ENCODE peak calls at places on chromosomes 11 and 22, in six cellular contexts. A is neural progenitor cell; O is CD4-positive, alpha-beta T cell; U is mammary epithelial cell; I is HFFc6; N is A549. B is an unnamed sample.

GRCh38 chr11:66317766-66318575 is 1.1 kb upstream of the CD248 start:
- DNase-seq in A (peak), O (peak), U (peak), I (peak), N (no peak), B (no peak)

GRCh38 chr22:49087163-49087562 is 740.5 kb downstream of the BRD1 start:
- DNase-seq in A (no peak), O (no peak), U (no peak), I (no peak), N (no peak), B (no peak)

GRCh38 chr11:120710354-120711187 is 199.0 kb downstream of the GRIK4 start:
- DNase-seq in A (peak), O (no peak), U (peak), I (peak), N (no peak), B (peak)

GRCh38 chr11:65719887-65720236 is 736 bp downstream of the RNASEH2C start:
- DNase-seq in A (no peak), O (no peak), U (peak), I (peak), N (no peak), B (no peak)

GRCh38 chr11:46347637-46348311 is 511 bp downstream of the DGKZ start:
- DNase-seq in A (no peak), O (no peak), U (no peak), I (no peak), N (no peak), B (no peak)

GRCh38 chr11:2799881-2800654 is 85.5 kb downstream of the CDKN1C start:
- DNase-seq in A (no peak), O (no peak), U (no peak), I (no peak), N (no peak), B (no peak)

GRCh38 chr11:118002541-118003019 is 16.4 kb downstream of the IL10RA start:
- DNase-seq in A (peak), O (no peak), U (no peak), I (no peak), N (no peak), B (no peak)

GRCh38 chr11:130404727-130405126 is 23.7 kb downstream of the ADAMTS8 start:
- DNase-seq in A (no peak), O (no peak), U (no peak), I (no peak), N (no peak), B (no peak)

GRCh38 chr22:39300198-39300830 is 19.1 kb downstream of the RPL3 start:
- DNase-seq in A (no peak), O (no peak), U (no peak), I (no peak), N (no peak), B (no peak)

GRCh38 chr11:116837231-116838091 is at the start of gene APOA1:
- DNase-seq in A (peak), O (no peak), U (no peak), I (no peak), N (no peak), B (peak)

GRCh38 chr11:8207080-8208000 is 38.5 kb upstream of the RIC3 start:
- DNase-seq in A (no peak), O (no peak), U (no peak), I (peak), N (no peak), B (no peak)

GRCh38 chr11:8206251-8207079 is 37.6 kb upstream of the RIC3 start:
- DNase-seq in A (peak), O (no peak), U (no peak), I (no peak), N (no peak), B (no peak)

GRCh38 chr11:8205566-8205965 is 36.7 kb upstream of the RIC3 start:
- DNase-seq in A (no peak), O (no peak), U (no peak), I (no peak), N (no peak), B (no peak)

GRCh38 chr11:8213390-8213789 is 44.6 kb upstream of the RIC3 start:
- DNase-seq in A (no peak), O (no peak), U (no peak), I (no peak), N (no peak), B (no peak)

DNA sequence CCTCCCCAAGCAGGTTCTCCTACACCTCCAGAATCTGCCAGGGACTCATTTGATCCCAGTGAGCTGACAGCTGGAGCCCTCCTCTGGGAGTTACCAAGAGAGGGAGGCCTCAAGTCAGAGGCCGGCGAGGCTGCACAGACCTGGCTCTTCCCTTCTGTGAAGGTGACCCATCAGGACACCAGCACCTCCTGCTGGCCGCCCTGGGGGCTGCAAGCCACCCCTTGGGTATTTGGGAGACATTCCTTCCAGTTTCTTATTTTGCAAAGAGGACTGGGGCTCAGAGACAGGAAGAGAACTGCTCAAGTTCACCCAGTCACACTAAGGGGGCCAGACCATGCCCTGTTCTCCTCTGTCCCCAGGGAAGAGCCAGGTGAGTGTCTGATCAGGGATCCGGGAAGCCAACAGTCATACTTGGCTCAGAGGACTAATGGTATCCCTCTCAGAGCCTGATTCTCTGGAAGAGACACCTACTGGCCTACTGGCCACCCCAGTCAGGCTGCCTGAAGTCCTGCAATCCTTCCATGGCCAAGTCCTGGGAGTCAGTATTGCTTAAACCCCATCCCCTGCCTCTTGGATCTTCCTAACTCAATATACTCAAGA is 40.5 kb upstream of the RIC3 start:
- DNase-seq in A (no peak), O (no peak), U (no peak), I (no peak), N (no peak), B (no peak)
- TF ChIP-seq CTCF in A (peak), O (no peak), U (peak), I (peak), N (peak), B (peak)

DNA sequence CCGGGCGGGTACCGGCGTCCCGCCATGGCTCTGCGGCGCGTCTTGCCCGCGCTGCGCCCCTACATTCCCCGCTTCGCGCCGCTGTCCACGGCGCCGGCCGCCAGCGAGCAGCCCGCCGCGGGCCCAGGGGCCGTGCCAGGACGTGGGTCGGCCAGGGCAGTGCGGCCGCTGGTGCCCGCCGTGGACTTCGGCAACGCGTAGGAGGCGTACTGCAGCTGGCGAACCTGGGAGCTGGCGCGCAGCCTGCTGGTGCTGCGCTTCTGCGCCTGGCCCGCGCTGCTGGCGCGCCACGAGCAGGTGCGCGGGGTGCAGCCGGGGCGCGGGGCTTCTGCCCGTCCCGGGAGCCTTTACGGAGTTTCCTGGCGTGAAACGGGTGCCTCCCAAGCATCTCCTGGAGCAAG is 20.1 kb downstream of the DGCR6L start:
- DNase-seq in A (no peak), O (peak), U (peak), I (no peak), N (no peak), B (no peak)
- TF ChIP-seq CTCF in A (no peak), O (no peak), U (no peak), I (no peak), N (no peak), B (no peak)

GRCh38 chr11:71079795-71080194 is 172.6 kb downstream of the SHANK2 start:
- DNase-seq in A (no peak), O (no peak), U (no peak), I (no peak), N (no peak), B (no peak)

GRCh38 chr11:71082454-71082853 is 169.9 kb downstream of the SHANK2 start:
- DNase-seq in A (no peak), O (no peak), U (no peak), I (no peak), N (no peak), B (no peak)

GRCh38 chr11:71078482-71078881 is 173.9 kb downstream of the SHANK2 start:
- DNase-seq in A (no peak), O (no peak), U (peak), I (no peak), N (peak), B (no peak)

GRCh38 chr11:71081704-71082230 is 170.6 kb downstream of the SHANK2 start:
- DNase-seq in A (no peak), O (no peak), U (no peak), I (no peak), N (no peak), B (no peak)

DNA sequence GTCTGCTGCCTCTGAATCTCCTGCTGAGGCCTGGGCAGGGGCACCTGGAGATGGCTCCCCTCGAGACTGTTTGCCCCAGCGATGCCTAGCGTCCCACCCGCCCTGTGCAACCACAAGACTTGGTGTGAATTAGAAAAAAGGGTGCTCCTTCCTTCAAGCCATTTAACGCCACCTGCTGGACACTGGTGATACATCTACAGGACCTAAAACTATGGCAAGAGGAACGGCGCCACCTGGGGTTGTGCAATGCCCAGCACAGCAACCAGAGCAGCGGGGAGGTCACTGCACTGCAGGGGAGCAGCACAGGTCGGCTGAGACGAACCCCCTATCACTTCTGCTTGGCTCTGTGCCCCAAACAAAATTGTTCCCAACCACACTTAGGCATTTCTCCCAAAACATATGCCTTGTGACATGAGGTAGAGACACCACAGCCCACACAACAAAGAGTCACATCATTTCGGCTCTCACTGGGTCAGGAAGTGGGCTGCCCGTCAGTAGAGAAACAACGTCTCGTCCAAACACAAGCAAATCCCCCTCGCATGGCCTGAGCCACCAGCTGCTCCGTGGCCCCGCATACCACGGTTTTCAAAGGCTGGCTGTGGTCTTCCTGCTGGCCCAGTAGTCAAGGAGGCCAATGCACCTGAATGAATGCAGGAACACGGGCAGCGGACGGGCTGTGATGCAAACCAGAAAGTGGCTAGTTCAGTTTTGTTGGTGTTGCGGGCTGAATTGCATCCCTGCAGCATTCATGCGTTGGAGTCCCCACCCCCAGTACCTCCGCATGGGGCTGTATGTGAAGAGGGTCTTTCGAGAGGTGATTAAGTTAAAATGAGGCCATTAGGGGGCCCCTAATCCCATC is 171.9 kb downstream of the SHANK2 start:
- DNase-seq in A (peak), O (no peak), U (peak), I (peak), N (peak), B (peak)
- TF ChIP-seq CTCF in A (peak), O (no peak), U (peak), I (peak), N (peak), B (peak)

DNA sequence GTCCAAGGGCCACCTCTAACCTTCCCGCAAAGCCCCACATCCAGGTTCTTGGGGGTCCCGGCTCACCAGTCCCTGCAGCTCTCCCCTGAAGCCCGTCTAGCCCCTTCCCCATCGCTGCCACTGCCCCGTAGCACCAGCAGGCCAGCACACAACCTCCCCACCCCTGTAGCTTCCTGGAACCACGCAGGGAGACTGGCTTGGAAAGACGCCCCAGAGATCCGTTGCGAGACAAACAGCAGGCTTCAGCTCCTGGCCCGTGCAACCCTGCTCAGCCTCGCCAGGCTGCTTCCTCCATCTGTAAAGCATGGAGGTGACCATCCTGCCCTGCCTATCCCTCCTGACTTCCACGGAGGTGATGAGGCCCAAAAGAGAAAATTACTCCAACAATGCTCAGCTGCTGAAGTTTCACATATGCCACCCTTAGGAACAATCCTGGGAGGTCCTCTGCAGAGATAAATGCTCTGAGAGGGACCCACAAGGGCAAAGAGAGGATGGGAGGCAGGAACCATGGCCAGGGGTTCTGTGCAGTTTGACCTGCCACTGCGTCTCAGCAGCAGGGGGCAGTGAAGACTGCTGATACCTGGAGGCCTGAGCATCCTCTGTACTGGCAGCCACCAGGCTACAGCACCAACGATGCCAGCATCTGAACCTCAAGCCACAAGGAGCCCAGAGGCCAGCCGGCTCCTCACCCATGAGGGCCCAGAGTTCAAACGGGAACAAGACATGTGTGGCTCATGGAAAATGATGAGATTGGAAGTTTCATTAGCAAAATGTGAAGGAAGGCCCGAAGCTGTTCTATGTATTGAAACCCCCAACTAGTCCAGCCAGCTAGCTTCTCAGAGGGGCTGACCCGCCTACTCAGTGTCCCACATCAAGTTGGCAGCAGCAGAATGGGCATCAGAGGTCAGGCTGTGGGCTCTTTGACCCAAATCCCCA is 16.1 kb downstream of the DGCR2 start:
- DNase-seq in A (peak), O (peak), U (peak), I (no peak), N (no peak), B (no peak)
- TF ChIP-seq CTCF in A (peak), O (peak), U (peak), I (peak), N (no peak), B (peak)

GRCh38 chr22:22203048-22203971 is 41.3 kb upstream of the VPREB1 start:
- DNase-seq in A (no peak), O (no peak), U (no peak), I (no peak), N (no peak), B (no peak)
- TF ChIP-seq CTCF in A (no peak), O (no peak), U (no peak), I (no peak), N (no peak), B (no peak)

GRCh38 chr11:12643029-12643428 is 31.2 kb upstream of the TEAD1 start:
- DNase-seq in A (no peak), O (no peak), U (no peak), I (no peak), N (no peak), B (no peak)

GRCh38 chr11:12640355-12640754 is 33.9 kb upstream of the TEAD1 start:
- DNase-seq in A (no peak), O (no peak), U (no peak), I (no peak), N (no peak), B (no peak)

GRCh38 chr11:12639388-12639787 is 34.8 kb upstream of the TEAD1 start:
- DNase-seq in A (no peak), O (no peak), U (no peak), I (no peak), N (no peak), B (no peak)

GRCh38 chr11:12640926-12641849 is 33.0 kb upstream of the TEAD1 start:
- DNase-seq in A (no peak), O (no peak), U (no peak), I (no peak), N (no peak), B (no peak)

GRCh38 chr11:12642040-12642439 is 32.2 kb upstream of the TEAD1 start:
- DNase-seq in A (no peak), O (no peak), U (peak), I (no peak), N (no peak), B (no peak)
- TF ChIP-seq CTCF in A (no peak), O (no peak), U (no peak), I (no peak), N (no peak), B (no peak)

GRCh38 chr11:75143420-75143731 is 7.5 kb upstream of the SLCO2B1 start:
- DNase-seq in A (no peak), O (no peak), U (no peak), I (no peak), N (no peak), B (no peak)

GRCh38 chr11:75140269-75141138 is 10.4 kb upstream of the SLCO2B1 start:
- DNase-seq in A (peak), O (peak), U (peak), I (peak), N (peak), B (peak)

GRCh38 chr11:75141166-75141565 is 9.7 kb upstream of the SLCO2B1 start:
- DNase-seq in A (no peak), O (no peak), U (no peak), I (no peak), N (no peak), B (no peak)

GRCh38 chr11:75144716-75145014 is 6.2 kb upstream of the SLCO2B1 start:
- DNase-seq in A (no peak), O (no peak), U (no peak), I (no peak), N (no peak), B (no peak)

GRCh38 chr11:75142714-75143419 is 8.0 kb upstream of the SLCO2B1 start:
- DNase-seq in A (no peak), O (peak), U (peak), I (peak), N (peak), B (no peak)
- TF ChIP-seq CTCF in A (no peak), O (no peak), U (no peak), I (no peak), N (no peak), B (no peak)

GRCh38 chr22:31846161-31847115 is 92.6 kb downstream of the DEPDC5 start:
- DNase-seq in A (no peak), O (no peak), U (no peak), I (peak), N (peak), B (peak)
- TF ChIP-seq CTCF in A (peak), O (no peak), U (peak), I (peak), N (no peak), B (peak)